ENCODE peak calls at places on chromosomes 16 and 17, in seven cellular contexts. J is H1, H is suprapubic skin, L is spleen, O is transverse colon, Q is GM23338, C is K562. F is an unnamed sample.

GRCh38 chr17:40348562-40349476 is 15.7 kb downstream of the GJD3 start:
- DNase-seq in J (no peak), H (no peak), Q (no peak), O (peak), C (no peak), L (peak), F (no peak)

GRCh38 chr16:23981429-23982399 is 145.9 kb downstream of the PRKCB start:
- DNase-seq in Q (no peak), J (no peak), O (no peak), H (no peak), L (no peak), C (no peak), F (no peak)

GRCh38 chr16:31269541-31269940 is 9.8 kb downstream of the ITGAM start:
- DNase-seq in C (no peak), L (no peak), H (no peak), Q (no peak), O (no peak), J (no peak), F (peak)

GRCh38 chr17:35257080-35257701 is 14.3 kb downstream of the SLFN5 start:
- DNase-seq in O (peak), Q (peak), H (no peak), C (no peak), J (no peak), L (no peak), F (no peak)

GRCh38 chr16:15049581-15050180 is 6.2 kb downstream of the NTAN1 start:
- DNase-seq in L (no peak), H (no peak), J (no peak), C (no peak), O (no peak), Q (no peak), F (no peak)

GRCh38 chr17:32007463-32008298 is 498 bp downstream of the LRRC37B start:
- DNase-seq in C (peak), O (peak), Q (peak), L (no peak), J (peak), H (peak), F (no peak)

GRCh38 chr17:29243792-29244191 is 2.9 kb upstream of the CRYBA1 start:
- DNase-seq in O (no peak), Q (peak), H (no peak), C (peak), L (no peak), J (no peak), F (no peak)

GRCh38 chr17:81731271-81731670 is 19.2 kb downstream of the SLC25A10 start:
- DNase-seq in J (no peak), Q (no peak), L (no peak), O (no peak), H (no peak), C (no peak), F (no peak)

GRCh38 chr17:64771980-64772844 is 110.1 kb upstream of the SMURF2 start:
- DNase-seq in J (no peak), H (peak), C (no peak), O (no peak), Q (no peak), L (no peak), F (no peak)

GRCh38 chr17:81333626-81334368 is 38.7 kb upstream of the SLC38A10 start:
- DNase-seq in C (no peak), H (no peak), Q (no peak), J (no peak), O (no peak), L (no peak), F (no peak)

GRCh38 chr17:73096866-73097265 is 4.4 kb upstream of the SLC39A11 start:
- DNase-seq in L (no peak), C (no peak), O (no peak), H (no peak), J (no peak), Q (no peak), F (peak)

GRCh38 chr17:67902531-67903231 is 77.4 kb downstream of the BPTF start:
- DNase-seq in Q (no peak), J (no peak), O (no peak), L (no peak), C (no peak), H (no peak), F (no peak)

GRCh38 chr17:9138161-9138717 is 116.9 kb downstream of the NTN1 start:
- DNase-seq in O (no peak), C (no peak), Q (no peak), J (no peak), L (no peak), H (no peak), F (no peak)

GRCh38 chr16:27368358-27368722 is 33.6 kb upstream of the IL21R start:
- DNase-seq in C (no peak), Q (no peak), O (no peak), H (no peak), L (no peak), J (no peak), F (no peak)

GRCh38 chr16:27366687-27367462 is 35.1 kb upstream of the IL21R start:
- DNase-seq in C (peak), J (no peak), L (peak), H (no peak), O (no peak), Q (no peak), F (no peak)

GRCh38 chr16:27369806-27370205 is 32.2 kb upstream of the IL21R start:
- DNase-seq in J (no peak), O (no peak), Q (no peak), H (no peak), C (no peak), L (peak), F (no peak)

GRCh38 chr16:27365142-27366089 is 36.6 kb upstream of the IL21R start:
- DNase-seq in O (no peak), Q (no peak), C (no peak), H (no peak), L (no peak), J (no peak), F (no peak)

GRCh38 chr16:27367463-27368357 is 34.3 kb upstream of the IL21R start:
- DNase-seq in O (peak), H (peak), Q (peak), J (peak), C (peak), L (peak), F (no peak)
- H3K4me3 ChIP-seq in O (no peak), H (peak), Q (peak), J (no peak), C (no peak), L (peak), F (peak)

DNA sequence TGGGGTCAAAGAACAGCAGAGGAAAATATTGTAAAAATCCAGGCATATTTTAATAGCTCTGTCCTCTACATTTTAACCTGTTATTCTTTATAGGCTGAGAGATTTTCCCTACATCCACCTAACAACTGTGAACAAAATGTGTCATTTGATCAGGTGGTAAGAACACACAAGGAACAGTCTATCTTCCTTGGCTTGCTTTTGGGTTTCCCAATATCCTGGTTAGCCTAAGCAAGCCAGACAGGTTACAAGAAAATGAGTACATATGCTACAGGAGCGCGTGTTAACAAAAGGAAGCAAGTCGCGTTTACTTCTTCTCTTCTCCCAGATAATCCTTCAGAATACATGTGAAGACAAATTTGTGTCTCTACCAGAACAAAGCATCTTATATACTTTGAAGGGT is 31.0 kb upstream of the PITPNM3 start:
- DNase-seq in Q (no peak), L (no peak), O (no peak), C (no peak), J (no peak), H (no peak), F (no peak)
- TF ChIP-seq POLR2AphosphoS5 in Q (no peak), L (no peak), O (no peak), C (no peak), J (no peak), H (no peak), F (no peak)

DNA sequence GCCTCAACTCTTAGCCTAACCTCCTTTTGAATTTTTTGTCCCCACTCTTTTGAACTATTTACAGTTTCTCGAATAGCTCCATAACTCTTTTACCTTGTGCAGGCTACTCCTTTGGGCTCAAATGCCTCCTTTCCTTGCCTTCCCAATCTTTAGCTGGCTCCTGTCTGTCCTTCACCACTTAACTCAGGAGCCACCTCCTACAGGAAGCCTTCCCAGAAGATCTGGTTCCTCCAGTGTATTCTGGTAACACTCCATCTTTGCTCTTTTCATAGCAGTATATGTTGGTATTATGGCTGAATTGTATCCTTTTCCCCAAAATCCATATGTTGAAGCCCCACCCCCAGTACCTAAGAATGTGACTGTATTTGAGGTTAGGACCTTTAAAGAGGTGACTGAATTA is 9.0 kb upstream of the GRB2 start:
- DNase-seq in C (no peak), J (no peak), H (no peak), O (no peak), Q (no peak), L (no peak), F (no peak)
- H3K4me3 ChIP-seq in C (no peak), J (no peak), H (no peak), O (no peak), Q (no peak), L (no peak), F (no peak)

GRCh38 chr17:42782402-42783061 is 2.1 kb downstream of the WNK4 start:
- DNase-seq in H (no peak), L (no peak), Q (no peak), O (no peak), C (no peak), J (no peak), F (no peak)

GRCh38 chr17:42784361-42784760 is 4.0 kb downstream of the WNK4 start:
- DNase-seq in L (no peak), Q (no peak), J (no peak), C (no peak), H (no peak), O (no peak), F (no peak)

GRCh38 chr17:42783778-42784138 is 3.3 kb downstream of the WNK4 start:
- DNase-seq in L (no peak), O (no peak), J (no peak), C (no peak), Q (no peak), H (no peak), F (no peak)

GRCh38 chr17:42781639-42782401 is 1.4 kb downstream of the WNK4 start:
- DNase-seq in Q (no peak), H (no peak), C (no peak), L (peak), O (peak), J (no peak), F (no peak)

DNA sequence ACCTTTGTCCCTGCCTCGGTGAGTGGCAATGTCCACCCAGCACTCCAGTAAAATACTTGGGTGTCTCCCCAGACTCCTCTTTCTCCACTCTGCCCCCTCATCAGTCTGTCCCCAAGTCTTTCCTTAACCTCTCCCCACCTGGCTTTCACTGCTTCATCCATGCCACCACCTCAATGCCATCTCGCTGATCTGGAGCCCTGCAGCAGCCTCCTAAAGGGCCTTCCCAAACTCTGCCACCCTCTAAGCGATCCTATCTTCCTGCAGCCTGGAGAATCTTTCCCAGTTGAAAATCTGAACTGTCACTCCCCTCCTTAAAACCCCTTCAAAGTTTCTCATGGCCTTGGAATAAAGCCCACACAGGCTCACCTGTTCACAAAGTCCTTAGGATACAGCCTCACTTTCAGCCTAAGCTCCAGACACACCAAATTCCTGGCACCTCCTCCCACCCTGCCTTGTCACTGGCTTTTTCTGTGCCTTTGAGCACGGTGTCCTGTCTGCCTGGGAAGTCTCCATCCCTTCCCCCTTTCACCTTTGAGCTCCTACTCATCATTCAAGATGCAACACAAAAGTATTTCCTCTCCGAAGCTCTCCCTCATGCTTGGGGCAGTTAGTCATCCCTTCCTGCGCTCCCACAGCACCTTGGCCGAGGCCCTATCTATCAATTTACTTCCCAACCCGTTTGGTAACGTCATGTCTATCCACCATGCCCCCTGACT is 2.8 kb downstream of the WNK4 start:
- DNase-seq in H (no peak), L (no peak), J (no peak), O (no peak), C (no peak), Q (no peak), F (no peak)
- TF ChIP-seq POLR2AphosphoS5 in H (no peak), L (no peak), J (no peak), O (no peak), C (no peak), Q (no peak), F (no peak)

DNA sequence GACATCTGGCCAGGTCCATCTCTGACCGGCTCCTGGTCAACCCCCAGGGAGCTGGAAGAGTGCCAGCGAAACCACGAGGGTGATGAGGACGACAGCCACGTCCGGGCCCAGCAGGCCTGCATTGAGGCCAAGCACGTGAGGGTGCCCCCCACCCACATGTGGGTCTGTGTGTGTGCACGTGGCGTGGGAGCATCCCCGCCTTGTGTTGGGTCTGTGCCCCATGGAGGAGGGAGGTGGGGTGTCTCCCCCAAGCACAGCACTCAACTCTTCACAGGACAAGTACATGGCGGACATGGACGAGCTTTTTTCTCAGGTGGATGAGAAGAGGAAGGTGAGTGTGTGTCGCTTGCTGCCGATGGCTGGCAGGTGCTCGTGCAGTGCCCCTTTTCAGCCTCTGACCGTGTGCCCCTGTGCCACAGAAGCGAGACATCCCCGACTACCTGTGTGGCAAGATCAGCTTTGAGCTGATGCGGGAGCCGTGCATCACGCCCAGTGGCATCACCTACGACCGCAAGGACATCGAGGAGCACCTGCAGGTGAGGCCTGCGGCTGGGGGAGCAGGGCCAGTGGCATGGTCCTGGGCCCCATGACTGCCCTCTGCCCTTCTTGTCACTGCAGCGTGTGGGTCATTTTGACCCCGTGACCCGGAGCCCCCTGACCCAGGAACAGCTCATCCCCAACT is 1.7 kb downstream of the STUB1 start:
- DNase-seq in H (no peak), L (no peak), O (no peak), J (no peak), C (no peak), Q (no peak), F (no peak)
- H3K4me3 ChIP-seq in H (peak), L (no peak), O (no peak), J (no peak), C (peak), Q (peak), F (no peak)

GRCh38 chr17:50657054-50657453 is 22.4 kb downstream of the ABCC3 start:
- DNase-seq in L (no peak), Q (no peak), O (no peak), H (no peak), C (no peak), J (no peak), F (no peak)
- TF ChIP-seq POLR2AphosphoS5 in L (no peak), Q (no peak), O (no peak), H (no peak), C (no peak), J (no peak), F (no peak)

DNA sequence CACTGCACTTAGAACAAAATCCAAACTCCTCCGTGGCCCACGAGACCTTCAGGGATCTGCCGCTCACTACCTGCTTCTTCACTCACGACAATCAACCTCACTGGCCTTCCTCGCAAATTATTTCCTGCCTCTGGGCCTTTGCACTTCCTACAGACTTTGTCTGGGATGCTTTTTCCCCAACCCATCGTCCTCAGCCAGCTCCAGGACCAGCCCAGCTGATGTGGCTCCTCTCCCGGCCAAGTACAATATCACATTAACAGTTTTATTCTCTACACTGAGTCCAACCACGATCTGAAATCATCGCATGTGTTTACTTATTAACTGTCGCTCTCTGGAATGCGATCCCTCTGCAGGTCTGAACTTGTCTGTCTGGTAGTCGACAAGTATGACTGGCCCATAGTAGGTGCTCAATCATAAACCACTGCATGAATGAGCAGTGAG is 28.0 kb downstream of the RTN4RL1 start:
- DNase-seq in O (no peak), Q (no peak), L (no peak), J (no peak), H (no peak), C (no peak), F (no peak)
- H3K4me3 ChIP-seq in O (no peak), Q (peak), L (no peak), J (no peak), H (no peak), C (no peak), F (no peak)

GRCh38 chr17:76742958-76743357 is 5.0 kb downstream of the MFSD11 start:
- DNase-seq in J (no peak), Q (no peak), H (no peak), C (no peak), O (no peak), L (no peak), F (no peak)

GRCh38 chr17:76737676-76738467 is at the start of gene MFSD11:
- DNase-seq in H (peak), C (peak), Q (peak), O (peak), J (peak), L (peak), F (no peak)

GRCh38 chr17:76737082-76737675 is at the start of gene SRSF2:
- DNase-seq in O (peak), Q (peak), J (peak), L (peak), C (peak), H (peak), F (peak)

GRCh38 chr17:76738468-76738850 is 540 bp downstream of the MFSD11 start:
- DNase-seq in Q (no peak), H (no peak), J (no peak), L (no peak), C (no peak), O (no peak), F (no peak)

DNA sequence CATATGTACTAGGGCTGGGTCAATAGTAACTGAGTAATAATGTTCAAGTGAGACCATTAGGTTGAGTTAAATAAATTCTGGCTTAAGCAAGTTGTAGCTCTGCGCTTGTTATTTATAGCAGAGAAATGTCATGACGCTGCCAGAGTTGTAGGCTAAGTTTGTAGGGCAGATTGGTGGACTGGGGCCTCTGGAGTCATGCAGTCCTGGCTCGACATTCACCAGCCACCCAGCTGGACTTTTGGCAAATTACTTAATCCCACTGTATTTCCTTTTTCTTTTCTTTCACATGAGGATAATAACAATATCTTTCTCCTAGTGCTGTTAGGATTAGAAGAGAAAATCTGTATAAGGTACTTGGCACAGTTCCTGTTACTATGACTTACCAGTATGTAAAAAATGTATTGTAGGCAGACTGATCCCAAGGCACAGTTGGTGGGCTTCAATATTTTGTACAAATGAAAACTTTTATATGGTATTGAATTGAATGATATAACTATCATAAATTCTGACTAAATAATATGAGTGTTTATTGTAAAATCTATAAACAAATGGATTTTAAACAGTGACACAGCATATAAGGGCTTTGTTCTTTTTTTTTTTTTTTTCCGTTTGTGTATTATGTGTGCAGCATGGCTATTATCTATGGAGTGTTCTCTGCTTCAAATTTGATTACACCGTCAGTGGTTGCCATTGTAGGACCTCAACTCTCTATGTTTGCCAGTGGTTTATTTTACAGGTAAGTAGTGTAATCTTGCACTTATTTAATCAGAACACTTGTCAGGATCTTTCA is 2.6 kb downstream of the MFSD11 start:
- DNase-seq in C (no peak), H (no peak), J (no peak), Q (no peak), L (no peak), O (no peak), F (no peak)
- TF ChIP-seq POLR2AphosphoS5 in C (no peak), H (no peak), J (no peak), Q (no peak), L (no peak), O (no peak), F (no peak)